ENCODE peak calls at places on chromosomes 16 and 17, in five cellular contexts. J is mucosa of descending colon, Y is psoas muscle, O is KG1, H is RCC 7860. M is an unnamed sample.

GRCh38 chr16:732332-732731 is 5.4 kb downstream of the HAGHL start:
- DNase-seq in J (no peak), Y (no peak), O (no peak), H (no peak), M (no peak)

GRCh38 chr16:3129137-3130131 is 5.4 kb upstream of the ZNF213 start:
- DNase-seq in J (peak), Y (peak), O (peak), H (peak), M (peak)

GRCh38 chr17:5381542-5381941 is 37.9 kb downstream of the NUP88 start:
- DNase-seq in J (no peak), Y (no peak), O (no peak), H (no peak), M (no peak)

GRCh38 chr17:49021095-49021767 is 24.0 kb downstream of the IGF2BP1 start:
- DNase-seq in J (no peak), Y (no peak), O (no peak), H (no peak), M (no peak)

GRCh38 chr16:47970291-47970931 is 185.4 kb downstream of the ABCC12 start:
- DNase-seq in J (no peak), Y (no peak), O (no peak), H (peak), M (no peak)

GRCh38 chr16:88009566-88010342 is 58.5 kb downstream of the BANP start:
- DNase-seq in J (no peak), Y (no peak), O (no peak), H (no peak), M (no peak)

GRCh38 chr16:16830973-16831372 is 452.0 kb downstream of the NPIPA7 start:
- DNase-seq in J (no peak), Y (no peak), O (no peak), H (no peak), M (no peak)

GRCh38 chr17:10217916-10218315 is 19.5 kb upstream of the GAS7 start:
- DNase-seq in J (no peak), Y (no peak), O (no peak), H (no peak), M (no peak)

GRCh38 chr17:19933221-19933620 is 44.4 kb downstream of the AKAP10 start:
- DNase-seq in J (no peak), Y (no peak), O (no peak), H (no peak), M (no peak)

GRCh38 chr17:39197380-39198185 is at the start of gene CACNB1:
- DNase-seq in J (peak), Y (peak), O (peak), H (peak), M (peak)

GRCh38 chr17:2158011-2158410 is 103.1 kb downstream of the HIC1 start:
- DNase-seq in J (no peak), Y (no peak), O (peak), H (no peak), M (no peak)

GRCh38 chr17:16342979-16343378 is 10.3 kb downstream of the CENPV start:
- DNase-seq in J (no peak), Y (peak), O (no peak), H (no peak), M (no peak)

GRCh38 chr16:58451945-58452401 is 48.0 kb upstream of the NDRG4 start:
- DNase-seq in J (no peak), Y (no peak), O (no peak), H (peak), M (no peak)

GRCh38 chr16:87149051-87149450 is 168.1 kb downstream of the C16orf95 start:
- DNase-seq in J (no peak), Y (no peak), O (no peak), H (no peak), M (no peak)

GRCh38 chr17:50346313-50347086 is 574 bp downstream of the XYLT2 start:
- DNase-seq in J (peak), Y (peak), O (no peak), H (no peak), M (peak)

GRCh38 chr17:5788266-5788900 is 204.1 kb upstream of the NLRP1 start:
- DNase-seq in J (no peak), Y (no peak), O (no peak), H (peak), M (no peak)

GRCh38 chr17:19322861-19323260 is 39.7 kb downstream of the B9D1 start:
- DNase-seq in J (no peak), Y (no peak), O (no peak), H (no peak), M (no peak)

GRCh38 chr17:82108038-82108998 is 10.3 kb upstream of the FASN start:
- DNase-seq in J (no peak), Y (no peak), O (no peak), H (no peak), M (peak)

GRCh38 chr17:55275894-55276804 is 11.4 kb downstream of the HLF start:
- DNase-seq in J (no peak), Y (no peak), O (no peak), H (no peak), M (no peak)

GRCh38 chr17:48110722-48111121 is 3.2 kb downstream of the SNX11 start:
- DNase-seq in J (no peak), Y (no peak), O (no peak), H (no peak), M (no peak)

GRCh38 chr17:69961488-69962145 is 113.4 kb upstream of the KCNJ16 start:
- DNase-seq in J (no peak), Y (no peak), O (no peak), H (no peak), M (no peak)

GRCh38 chr16:64339052-64339770 is 782.7 kb downstream of the CDH11 start:
- DNase-seq in J (no peak), Y (no peak), O (no peak), H (peak), M (no peak)

M was measured in Right ventricle myocardium superior.